ENCODE peak calls at places on chromosomes 12 and 14, in eight cellular contexts. One of them, this sample, is unnamed.

GRCh38 chr12:67034110-67034879 is 234.9 kb upstream of the CAND1 start:
- DNase-seq in H54: no peak
- DNase-seq in neural progenitor cell: peak
- DNase-seq in LHCN-M2: peak
- DNase-seq in head of caudate nucleus: no peak
- DNase-seq in stimulated activated CD8-positive, alpha-beta memory T cell treated with anti-CD3 and anti-CD28 coated beads, Interleukin-7, amount 100 ng/mL, for 1 hour: no peak
- DNase-seq in cardiac muscle cell: peak
- DNase-seq in DMS 273 treated with DMSO at 0.1 percent for 48 hours: no peak
- DNase-seq in this sample: no peak

GRCh38 chr12:7609480-7609879 is 56.2 kb downstream of the APOBEC1 start:
- DNase-seq in neural progenitor cell: no peak
- DNase-seq in DMS 273 treated with DMSO at 0.1 percent for 48 hours: no peak
- DNase-seq in LHCN-M2: peak
- DNase-seq in H54: no peak
- DNase-seq in head of caudate nucleus: no peak
- DNase-seq in stimulated activated CD8-positive, alpha-beta memory T cell treated with anti-CD3 and anti-CD28 coated beads, Interleukin-7, amount 100 ng/mL, for 1 hour: no peak
- DNase-seq in cardiac muscle cell: peak
- DNase-seq in this sample: peak

GRCh38 chr12:27572486-27573255 is 48.7 kb downstream of the PPFIBP1 start:
- DNase-seq in head of caudate nucleus: no peak
- DNase-seq in stimulated activated CD8-positive, alpha-beta memory T cell treated with anti-CD3 and anti-CD28 coated beads, Interleukin-7, amount 100 ng/mL, for 1 hour: no peak
- DNase-seq in neural progenitor cell: no peak
- DNase-seq in DMS 273 treated with DMSO at 0.1 percent for 48 hours: no peak
- DNase-seq in H54: no peak
- DNase-seq in LHCN-M2: peak
- DNase-seq in cardiac muscle cell: no peak
- DNase-seq in this sample: no peak

GRCh38 chr12:99130808-99131538 is 485.9 kb downstream of the APAF1 start:
- DNase-seq in stimulated activated CD8-positive, alpha-beta memory T cell treated with anti-CD3 and anti-CD28 coated beads, Interleukin-7, amount 100 ng/mL, for 1 hour: no peak
- DNase-seq in cardiac muscle cell: peak
- DNase-seq in LHCN-M2: peak
- DNase-seq in DMS 273 treated with DMSO at 0.1 percent for 48 hours: no peak
- DNase-seq in H54: no peak
- DNase-seq in neural progenitor cell: no peak
- DNase-seq in head of caudate nucleus: no peak
- DNase-seq in this sample: peak

GRCh38 chr12:6364037-6364360 is 11.4 kb downstream of the SCNN1A start:
- DNase-seq in neural progenitor cell: no peak
- DNase-seq in LHCN-M2: no peak
- DNase-seq in cardiac muscle cell: no peak
- DNase-seq in head of caudate nucleus: no peak
- DNase-seq in stimulated activated CD8-positive, alpha-beta memory T cell treated with anti-CD3 and anti-CD28 coated beads, Interleukin-7, amount 100 ng/mL, for 1 hour: no peak
- DNase-seq in DMS 273 treated with DMSO at 0.1 percent for 48 hours: no peak
- DNase-seq in H54: no peak
- DNase-seq in this sample: no peak

GRCh38 chr12:118330421-118331018 is 42.2 kb downstream of the TAOK3 start:
- DNase-seq in DMS 273 treated with DMSO at 0.1 percent for 48 hours: peak
- DNase-seq in H54: no peak
- DNase-seq in head of caudate nucleus: no peak
- DNase-seq in LHCN-M2: no peak
- DNase-seq in cardiac muscle cell: peak
- DNase-seq in neural progenitor cell: no peak
- DNase-seq in stimulated activated CD8-positive, alpha-beta memory T cell treated with anti-CD3 and anti-CD28 coated beads, Interleukin-7, amount 100 ng/mL, for 1 hour: no peak
- DNase-seq in this sample: peak

GRCh38 chr14:69464829-69465228 is 19.7 kb upstream of the PLEKHD1 start:
- DNase-seq in neural progenitor cell: no peak
- DNase-seq in H54: no peak
- DNase-seq in cardiac muscle cell: peak
- DNase-seq in head of caudate nucleus: no peak
- DNase-seq in stimulated activated CD8-positive, alpha-beta memory T cell treated with anti-CD3 and anti-CD28 coated beads, Interleukin-7, amount 100 ng/mL, for 1 hour: no peak
- DNase-seq in DMS 273 treated with DMSO at 0.1 percent for 48 hours: no peak
- DNase-seq in LHCN-M2: peak
- DNase-seq in this sample: no peak

GRCh38 chr14:94126800-94127199 is 2.6 kb downstream of the IFI27L2 start:
- DNase-seq in stimulated activated CD8-positive, alpha-beta memory T cell treated with anti-CD3 and anti-CD28 coated beads, Interleukin-7, amount 100 ng/mL, for 1 hour: no peak
- DNase-seq in DMS 273 treated with DMSO at 0.1 percent for 48 hours: no peak
- DNase-seq in head of caudate nucleus: no peak
- DNase-seq in neural progenitor cell: no peak
- DNase-seq in cardiac muscle cell: no peak
- DNase-seq in LHCN-M2: no peak
- DNase-seq in H54: no peak
- DNase-seq in this sample: no peak

GRCh38 chr12:19515179-19515578 is 75.9 kb downstream of the AEBP2 start:
- DNase-seq in neural progenitor cell: no peak
- DNase-seq in head of caudate nucleus: no peak
- DNase-seq in DMS 273 treated with DMSO at 0.1 percent for 48 hours: no peak
- DNase-seq in stimulated activated CD8-positive, alpha-beta memory T cell treated with anti-CD3 and anti-CD28 coated beads, Interleukin-7, amount 100 ng/mL, for 1 hour: no peak
- DNase-seq in cardiac muscle cell: no peak
- DNase-seq in H54: no peak
- DNase-seq in LHCN-M2: no peak
- DNase-seq in this sample: no peak

GRCh38 chr12:93050026-93050747 is 121.1 kb upstream of the EEA1 start:
- DNase-seq in neural progenitor cell: no peak
- DNase-seq in DMS 273 treated with DMSO at 0.1 percent for 48 hours: no peak
- DNase-seq in cardiac muscle cell: peak
- DNase-seq in LHCN-M2: peak
- DNase-seq in H54: no peak
- DNase-seq in stimulated activated CD8-positive, alpha-beta memory T cell treated with anti-CD3 and anti-CD28 coated beads, Interleukin-7, amount 100 ng/mL, for 1 hour: no peak
- DNase-seq in head of caudate nucleus: no peak
- DNase-seq in this sample: no peak

GRCh38 chr14:20690848-20691640 is 2.5 kb downstream of the ANG start:
- DNase-seq in H54: no peak
- DNase-seq in head of caudate nucleus: no peak
- DNase-seq in neural progenitor cell: peak
- DNase-seq in stimulated activated CD8-positive, alpha-beta memory T cell treated with anti-CD3 and anti-CD28 coated beads, Interleukin-7, amount 100 ng/mL, for 1 hour: no peak
- DNase-seq in DMS 273 treated with DMSO at 0.1 percent for 48 hours: peak
- DNase-seq in cardiac muscle cell: peak
- DNase-seq in LHCN-M2: peak
- DNase-seq in this sample: peak

GRCh38 chr12:40819427-40820108 is 127.3 kb downstream of the CNTN1 start:
- DNase-seq in cardiac muscle cell: no peak
- DNase-seq in DMS 273 treated with DMSO at 0.1 percent for 48 hours: peak
- DNase-seq in LHCN-M2: no peak
- DNase-seq in stimulated activated CD8-positive, alpha-beta memory T cell treated with anti-CD3 and anti-CD28 coated beads, Interleukin-7, amount 100 ng/mL, for 1 hour: no peak
- DNase-seq in head of caudate nucleus: no peak
- DNase-seq in neural progenitor cell: peak
- DNase-seq in H54: no peak
- DNase-seq in this sample: no peak

GRCh38 chr12:12891646-12892355 is 439 bp downstream of the GPRC5A start:
- DNase-seq in H54: no peak
- DNase-seq in LHCN-M2: no peak
- DNase-seq in DMS 273 treated with DMSO at 0.1 percent for 48 hours: no peak
- DNase-seq in cardiac muscle cell: no peak
- DNase-seq in head of caudate nucleus: no peak
- DNase-seq in neural progenitor cell: no peak
- DNase-seq in stimulated activated CD8-positive, alpha-beta memory T cell treated with anti-CD3 and anti-CD28 coated beads, Interleukin-7, amount 100 ng/mL, for 1 hour: no peak
- DNase-seq in this sample: no peak

GRCh38 chr12:7642876-7643309 is 22.8 kb downstream of the APOBEC1 start:
- DNase-seq in DMS 273 treated with DMSO at 0.1 percent for 48 hours: no peak
- DNase-seq in stimulated activated CD8-positive, alpha-beta memory T cell treated with anti-CD3 and anti-CD28 coated beads, Interleukin-7, amount 100 ng/mL, for 1 hour: no peak
- DNase-seq in LHCN-M2: no peak
- DNase-seq in head of caudate nucleus: no peak
- DNase-seq in neural progenitor cell: peak
- DNase-seq in H54: no peak
- DNase-seq in cardiac muscle cell: peak
- DNase-seq in this sample: peak

GRCh38 chr12:105385141-105385540 is 54.6 kb downstream of the C12orf75 start:
- DNase-seq in cardiac muscle cell: peak
- DNase-seq in head of caudate nucleus: no peak
- DNase-seq in DMS 273 treated with DMSO at 0.1 percent for 48 hours: no peak
- DNase-seq in H54: no peak
- DNase-seq in stimulated activated CD8-positive, alpha-beta memory T cell treated with anti-CD3 and anti-CD28 coated beads, Interleukin-7, amount 100 ng/mL, for 1 hour: no peak
- DNase-seq in LHCN-M2: no peak
- DNase-seq in neural progenitor cell: no peak
- DNase-seq in this sample: no peak

GRCh38 chr12:113062502-113063395 is 6.2 kb downstream of the DTX1 start:
- DNase-seq in stimulated activated CD8-positive, alpha-beta memory T cell treated with anti-CD3 and anti-CD28 coated beads, Interleukin-7, amount 100 ng/mL, for 1 hour: no peak
- DNase-seq in DMS 273 treated with DMSO at 0.1 percent for 48 hours: no peak
- DNase-seq in head of caudate nucleus: no peak
- DNase-seq in LHCN-M2: no peak
- DNase-seq in cardiac muscle cell: peak
- DNase-seq in neural progenitor cell: peak
- DNase-seq in H54: no peak
- DNase-seq in this sample: no peak

GRCh38 chr12:132278421-132279183 is 50.8 kb downstream of the GALNT9 start:
- DNase-seq in stimulated activated CD8-positive, alpha-beta memory T cell treated with anti-CD3 and anti-CD28 coated beads, Interleukin-7, amount 100 ng/mL, for 1 hour: no peak
- DNase-seq in cardiac muscle cell: no peak
- DNase-seq in H54: no peak
- DNase-seq in DMS 273 treated with DMSO at 0.1 percent for 48 hours: no peak
- DNase-seq in LHCN-M2: no peak
- DNase-seq in head of caudate nucleus: no peak
- DNase-seq in neural progenitor cell: no peak
- DNase-seq in this sample: no peak

GRCh38 chr12:49598527-49598926 is 6.9 kb downstream of the FAM186B start:
- DNase-seq in cardiac muscle cell: no peak
- DNase-seq in LHCN-M2: no peak
- DNase-seq in neural progenitor cell: no peak
- DNase-seq in H54: no peak
- DNase-seq in DMS 273 treated with DMSO at 0.1 percent for 48 hours: no peak
- DNase-seq in stimulated activated CD8-positive, alpha-beta memory T cell treated with anti-CD3 and anti-CD28 coated beads, Interleukin-7, amount 100 ng/mL, for 1 hour: no peak
- DNase-seq in head of caudate nucleus: no peak
- DNase-seq in this sample: no peak

GRCh38 chr14:63524537-63525155 is 18.5 kb downstream of the PPP2R5E start:
- DNase-seq in stimulated activated CD8-positive, alpha-beta memory T cell treated with anti-CD3 and anti-CD28 coated beads, Interleukin-7, amount 100 ng/mL, for 1 hour: no peak
- DNase-seq in neural progenitor cell: no peak
- DNase-seq in H54: no peak
- DNase-seq in DMS 273 treated with DMSO at 0.1 percent for 48 hours: no peak
- DNase-seq in cardiac muscle cell: no peak
- DNase-seq in LHCN-M2: no peak
- DNase-seq in head of caudate nucleus: no peak
- DNase-seq in this sample: no peak

GRCh38 chr12:26567126-26567525 is 265.9 kb downstream of the ITPR2 start:
- DNase-seq in LHCN-M2: no peak
- DNase-seq in head of caudate nucleus: no peak
- DNase-seq in H54: no peak
- DNase-seq in DMS 273 treated with DMSO at 0.1 percent for 48 hours: no peak
- DNase-seq in cardiac muscle cell: no peak
- DNase-seq in stimulated activated CD8-positive, alpha-beta memory T cell treated with anti-CD3 and anti-CD28 coated beads, Interleukin-7, amount 100 ng/mL, for 1 hour: no peak
- DNase-seq in neural progenitor cell: no peak
- DNase-seq in this sample: no peak

GRCh38 chr14:59787045-59787674 is 83.4 kb downstream of the RTN1 start:
- DNase-seq in cardiac muscle cell: no peak
- DNase-seq in LHCN-M2: peak
- DNase-seq in stimulated activated CD8-positive, alpha-beta memory T cell treated with anti-CD3 and anti-CD28 coated beads, Interleukin-7, amount 100 ng/mL, for 1 hour: no peak
- DNase-seq in head of caudate nucleus: no peak
- DNase-seq in neural progenitor cell: peak
- DNase-seq in H54: no peak
- DNase-seq in DMS 273 treated with DMSO at 0.1 percent for 48 hours: no peak
- DNase-seq in this sample: no peak

GRCh38 chr14:74207943-74208342 is 31.3 kb upstream of the VSX2 start:
- DNase-seq in LHCN-M2: no peak
- DNase-seq in stimulated activated CD8-positive, alpha-beta memory T cell treated with anti-CD3 and anti-CD28 coated beads, Interleukin-7, amount 100 ng/mL, for 1 hour: no peak
- DNase-seq in cardiac muscle cell: no peak
- DNase-seq in neural progenitor cell: peak
- DNase-seq in DMS 273 treated with DMSO at 0.1 percent for 48 hours: no peak
- DNase-seq in head of caudate nucleus: no peak
- DNase-seq in H54: no peak
- DNase-seq in this sample: no peak

GRCh38 chr12:12902036-12902435 is 10.7 kb downstream of the GPRC5A start:
- DNase-seq in head of caudate nucleus: no peak
- DNase-seq in H54: no peak
- DNase-seq in cardiac muscle cell: peak
- DNase-seq in DMS 273 treated with DMSO at 0.1 percent for 48 hours: no peak
- DNase-seq in LHCN-M2: peak
- DNase-seq in neural progenitor cell: no peak
- DNase-seq in stimulated activated CD8-positive, alpha-beta memory T cell treated with anti-CD3 and anti-CD28 coated beads, Interleukin-7, amount 100 ng/mL, for 1 hour: no peak
- DNase-seq in this sample: no peak

GRCh38 chr14:32468955-32469354 is 139.9 kb downstream of the AKAP6 start:
- DNase-seq in head of caudate nucleus: no peak
- DNase-seq in stimulated activated CD8-positive, alpha-beta memory T cell treated with anti-CD3 and anti-CD28 coated beads, Interleukin-7, amount 100 ng/mL, for 1 hour: no peak
- DNase-seq in DMS 273 treated with DMSO at 0.1 percent for 48 hours: no peak
- DNase-seq in neural progenitor cell: no peak
- DNase-seq in H54: peak
- DNase-seq in cardiac muscle cell: peak
- DNase-seq in LHCN-M2: peak
- DNase-seq in this sample: no peak

GRCh38 chr14:99707921-99708320 is 23.8 kb downstream of the CYP46A1 start:
- DNase-seq in LHCN-M2: no peak
- DNase-seq in head of caudate nucleus: no peak
- DNase-seq in DMS 273 treated with DMSO at 0.1 percent for 48 hours: no peak
- DNase-seq in H54: no peak
- DNase-seq in neural progenitor cell: no peak
- DNase-seq in stimulated activated CD8-positive, alpha-beta memory T cell treated with anti-CD3 and anti-CD28 coated beads, Interleukin-7, amount 100 ng/mL, for 1 hour: no peak
- DNase-seq in cardiac muscle cell: no peak
- DNase-seq in this sample: no peak

This sample was measured in MV-4-11.